ENCODE peak calls at places on chromosomes 13 and 19, in ten cellular contexts. One of them, this sample, is unnamed.

GRCh38 chr19:2552859-2553258 is 76.9 kb downstream of the GADD45B start:
- DNase-seq in neural progenitor cell: no peak
- DNase-seq in GM23248: peak; percentile 39
- DNase-seq in keratinocyte: no peak
- DNase-seq in HCT116: no peak
- DNase-seq in Karpas-422: peak; percentile 81
- DNase-seq in fibroblast of lung: no peak
- DNase-seq in H9: no peak
- DNase-seq in PC-3: peak; percentile 61
- DNase-seq in GM12878: peak; percentile 86
- DNase-seq in this sample: peak; percentile 95

GRCh38 chr13:28056970-28057712 is 43.2 kb downstream of the FLT3 start:
- DNase-seq in GM12878: no peak
- DNase-seq in neural progenitor cell: no peak
- DNase-seq in fibroblast of lung: no peak
- DNase-seq in HCT116: no peak
- DNase-seq in H9: no peak
- DNase-seq in Karpas-422: no peak
- DNase-seq in PC-3: no peak
- DNase-seq in GM23248: no peak
- DNase-seq in keratinocyte: no peak
- DNase-seq in this sample: no peak

GRCh38 chr19:18588611-18589379 is at the start of gene REX1BD:
- DNase-seq in GM23248: peak; percentile 87
- DNase-seq in Karpas-422: peak; percentile 97
- DNase-seq in PC-3: peak; percentile 75
- DNase-seq in keratinocyte: no peak
- DNase-seq in GM12878: peak; percentile 54
- DNase-seq in neural progenitor cell: peak; percentile 92
- DNase-seq in H9: peak; percentile 90
- DNase-seq in fibroblast of lung: peak; percentile 71
- DNase-seq in HCT116: no peak
- DNase-seq in this sample: peak; percentile 88

GRCh38 chr19:7426986-7427385 is 61.8 kb downstream of the PEX11G start:
- DNase-seq in PC-3: no peak
- DNase-seq in fibroblast of lung: no peak
- DNase-seq in HCT116: no peak
- DNase-seq in H9: no peak
- DNase-seq in neural progenitor cell: no peak
- DNase-seq in Karpas-422: no peak
- DNase-seq in keratinocyte: no peak
- DNase-seq in GM23248: no peak
- DNase-seq in GM12878: no peak
- DNase-seq in this sample: no peak

GRCh38 chr13:114081761-114082681 is 50.4 kb downstream of the RASA3 start:
- DNase-seq in PC-3: no peak
- DNase-seq in keratinocyte: no peak
- DNase-seq in fibroblast of lung: no peak
- DNase-seq in neural progenitor cell: peak; percentile 60
- DNase-seq in GM23248: no peak
- DNase-seq in HCT116: no peak
- DNase-seq in H9: no peak
- DNase-seq in Karpas-422: no peak
- DNase-seq in GM12878: no peak
- DNase-seq in this sample: no peak

GRCh38 chr19:33193864-33194362 is at the start of gene LRP3:
- DNase-seq in keratinocyte: no peak
- DNase-seq in fibroblast of lung: peak; percentile 22
- DNase-seq in neural progenitor cell: peak; percentile 84
- DNase-seq in Karpas-422: no peak
- DNase-seq in GM23248: peak; percentile 54
- DNase-seq in HCT116: no peak
- DNase-seq in GM12878: no peak
- DNase-seq in PC-3: peak; percentile 12
- DNase-seq in H9: no peak
- DNase-seq in this sample: no peak

GRCh38 chr13:40235160-40235796 is 431.2 kb downstream of the FOXO1 start:
- DNase-seq in GM23248: peak; percentile 59
- DNase-seq in fibroblast of lung: peak; percentile 45
- DNase-seq in HCT116: no peak
- DNase-seq in GM12878: no peak
- DNase-seq in H9: no peak
- DNase-seq in keratinocyte: no peak
- DNase-seq in neural progenitor cell: no peak
- DNase-seq in PC-3: peak; percentile 68
- DNase-seq in Karpas-422: no peak
- DNase-seq in this sample: no peak

GRCh38 chr19:35901055-35901644 is 810 bp upstream of the NFKBID start:
- DNase-seq in H9: no peak
- DNase-seq in neural progenitor cell: no peak
- DNase-seq in GM12878: no peak
- DNase-seq in keratinocyte: no peak
- DNase-seq in Karpas-422: no peak
- DNase-seq in PC-3: peak; percentile 27
- DNase-seq in fibroblast of lung: no peak
- DNase-seq in HCT116: no peak
- DNase-seq in GM23248: peak; percentile 88
- DNase-seq in this sample: no peak

GRCh38 chr19:2478324-2478755 is 2.4 kb downstream of the GADD45B start:
- DNase-seq in GM23248: peak; percentile 87
- DNase-seq in GM12878: no peak
- DNase-seq in Karpas-422: peak; percentile 79
- DNase-seq in keratinocyte: no peak
- DNase-seq in fibroblast of lung: peak; percentile 84
- DNase-seq in PC-3: peak; percentile 53
- DNase-seq in H9: no peak
- DNase-seq in neural progenitor cell: peak; percentile 76
- DNase-seq in HCT116: no peak
- DNase-seq in this sample: peak; percentile 66

GRCh38 chr19:23305555-23305954 is 55.4 kb upstream of the ZNF724 start:
- DNase-seq in keratinocyte: no peak
- DNase-seq in fibroblast of lung: no peak
- DNase-seq in GM23248: no peak
- DNase-seq in Karpas-422: peak; percentile 58
- DNase-seq in neural progenitor cell: no peak
- DNase-seq in HCT116: no peak
- DNase-seq in GM12878: no peak
- DNase-seq in PC-3: no peak
- DNase-seq in H9: no peak
- DNase-seq in this sample: no peak

GRCh38 chr13:33279414-33279813 is 6.1 kb downstream of the STARD13 start:
- DNase-seq in GM23248: peak; percentile 37
- DNase-seq in Karpas-422: no peak
- DNase-seq in neural progenitor cell: no peak
- DNase-seq in PC-3: peak; percentile 70
- DNase-seq in GM12878: no peak
- DNase-seq in HCT116: no peak
- DNase-seq in H9: no peak
- DNase-seq in fibroblast of lung: no peak
- DNase-seq in keratinocyte: no peak
- DNase-seq in this sample: no peak

GRCh38 chr19:13986348-13986904 is 19.7 kb downstream of the RFX1 start:
- DNase-seq in GM23248: peak; percentile 90
- DNase-seq in GM12878: peak; percentile 93
- DNase-seq in Karpas-422: peak; percentile 98
- DNase-seq in fibroblast of lung: peak; percentile 55
- DNase-seq in H9: peak; percentile 93
- DNase-seq in keratinocyte: no peak
- DNase-seq in neural progenitor cell: peak; percentile 55
- DNase-seq in HCT116: no peak
- DNase-seq in PC-3: no peak
- DNase-seq in this sample: peak; percentile 95
- H3K27ac ChIP-seq in GM23248: peak overlapping the region; percentile 29
- H3K27ac ChIP-seq in GM12878: peak overlapping the region; percentile 94
- H3K27ac ChIP-seq in Karpas-422: peak overlapping the region; percentile 96
- H3K27ac ChIP-seq in fibroblast of lung: peak overlapping the region; percentile 0
- H3K27ac ChIP-seq in H9: peak overlapping the region; percentile 22
- H3K27ac ChIP-seq in keratinocyte: no peak overlapping the region
- H3K27ac ChIP-seq in neural progenitor cell: no peak overlapping the region
- H3K27ac ChIP-seq in HCT116: no peak overlapping the region
- H3K27ac ChIP-seq in PC-3: no peak overlapping the region
- H3K27ac ChIP-seq in this sample: peak overlapping the region; percentile 90

GRCh38 chr19:5719274-5719960 is 529 bp downstream of the LONP1 start:
- DNase-seq in GM23248: peak; percentile 74
- DNase-seq in fibroblast of lung: no peak
- DNase-seq in PC-3: no peak
- DNase-seq in GM12878: no peak
- DNase-seq in H9: no peak
- DNase-seq in keratinocyte: no peak
- DNase-seq in Karpas-422: peak; percentile 71
- DNase-seq in HCT116: no peak
- DNase-seq in neural progenitor cell: peak; percentile 40
- DNase-seq in this sample: peak; percentile 35
- H4K20me1 ChIP-seq in GM23248: peaks cover 4% of the 10 kb centered on the region
- H4K20me1 ChIP-seq in fibroblast of lung: no peaks in the 10 kb centered on the region
- H4K20me1 ChIP-seq in PC-3: peaks cover 25% of the 10 kb centered on the region
- H4K20me1 ChIP-seq in GM12878: peaks cover 3% of the 10 kb centered on the region
- H4K20me1 ChIP-seq in H9: no peaks in the 10 kb centered on the region
- H4K20me1 ChIP-seq in keratinocyte: peaks cover 10% of the 10 kb centered on the region
- H4K20me1 ChIP-seq in Karpas-422: peaks cover 13% of the 10 kb centered on the region
- H4K20me1 ChIP-seq in HCT116: peaks cover 3% of the 10 kb centered on the region
- H4K20me1 ChIP-seq in neural progenitor cell: peaks cover 41% of the 10 kb centered on the region
- H4K20me1 ChIP-seq in this sample: peaks cover 5% of the 10 kb centered on the region

DNA sequence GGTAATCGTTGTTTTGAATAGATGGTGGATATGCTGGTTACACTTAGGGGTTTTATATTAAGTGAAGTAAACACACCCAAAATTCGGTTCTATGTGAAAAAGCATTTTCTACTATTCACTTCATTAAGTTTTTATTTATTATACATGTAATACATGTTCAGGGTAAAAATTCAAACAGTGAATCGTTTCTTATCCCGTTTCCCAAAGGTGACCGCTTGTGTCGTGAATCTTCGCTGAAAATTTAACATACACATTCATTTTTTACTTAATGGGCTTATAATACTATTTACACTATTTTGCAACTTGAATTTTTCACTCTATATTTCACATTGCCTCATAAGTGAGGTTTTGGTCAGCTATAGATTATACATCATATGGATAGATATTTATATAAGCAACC is 24.5 kb downstream of the IPO5 start:
- DNase-seq in Karpas-422: no peak
- DNase-seq in neural progenitor cell: no peak
- DNase-seq in fibroblast of lung: no peak
- DNase-seq in keratinocyte: no peak
- DNase-seq in GM12878: no peak
- DNase-seq in PC-3: no peak
- DNase-seq in GM23248: peak; percentile 4
- DNase-seq in H9: no peak
- DNase-seq in HCT116: no peak
- DNase-seq in this sample: no peak
- H3K9ac ChIP-seq in Karpas-422: peak overlapping the region; percentile 78
- H3K9ac ChIP-seq in neural progenitor cell: peak overlapping the region; percentile 87
- H3K9ac ChIP-seq in fibroblast of lung: no peak overlapping the region
- H3K9ac ChIP-seq in keratinocyte: peak overlapping the region; percentile 86
- H3K9ac ChIP-seq in GM12878: peak overlapping the region; percentile 82
- H3K9ac ChIP-seq in PC-3: peak overlapping the region; percentile 96
- H3K9ac ChIP-seq in GM23248: peak overlapping the region; percentile 90
- H3K9ac ChIP-seq in H9: peak overlapping the region; percentile 99
- H3K9ac ChIP-seq in HCT116: peak overlapping the region; percentile 84
- H3K9ac ChIP-seq in this sample: peak overlapping the region; percentile 88

DNA sequence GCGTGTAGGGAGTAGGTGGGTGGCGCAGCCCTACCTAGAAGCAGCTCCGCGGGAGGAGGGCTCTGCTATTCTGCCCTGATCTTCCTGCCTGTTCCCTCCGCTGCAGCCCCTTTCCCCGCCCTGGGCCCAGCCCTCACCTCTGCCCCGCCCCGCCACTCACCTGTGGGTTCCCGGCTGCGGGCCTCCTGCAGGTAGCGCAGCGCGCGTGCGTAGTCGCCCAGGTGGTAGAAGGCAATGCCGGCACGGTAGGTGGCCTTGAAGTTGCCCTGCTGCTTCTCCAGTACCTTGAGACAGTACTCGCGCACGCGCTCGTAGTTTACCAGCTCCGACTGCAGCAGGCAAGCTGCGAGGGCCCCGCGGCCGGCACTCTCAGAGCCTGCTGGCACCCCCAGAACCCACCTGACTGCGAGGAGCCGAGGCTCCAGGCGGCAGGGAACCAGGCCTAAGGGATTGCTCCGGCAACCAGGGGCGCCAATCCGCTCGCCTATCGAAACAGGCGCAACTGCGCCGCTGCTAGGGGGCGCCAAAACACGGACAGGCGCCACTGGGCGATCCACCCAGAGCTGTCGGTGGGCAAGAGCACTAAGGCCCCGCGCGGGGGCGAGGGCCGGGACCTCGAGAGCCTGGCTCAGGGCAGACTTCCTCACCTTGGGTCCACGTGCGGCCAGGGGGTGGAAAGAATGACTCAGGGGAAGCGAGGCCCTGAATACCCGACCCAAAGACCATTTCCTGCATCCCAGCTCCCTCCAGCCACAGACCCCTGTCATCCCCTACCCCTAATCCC is 965 bp downstream of the TTC9B start:
- DNase-seq in keratinocyte: no peak
- DNase-seq in GM12878: no peak
- DNase-seq in GM23248: peak; percentile 21
- DNase-seq in neural progenitor cell: peak; percentile 41
- DNase-seq in PC-3: peak; percentile 68
- DNase-seq in HCT116: peak; percentile 69
- DNase-seq in fibroblast of lung: no peak
- DNase-seq in H9: peak; percentile 87
- DNase-seq in Karpas-422: no peak
- DNase-seq in this sample: no peak
- H3K27ac ChIP-seq in keratinocyte: no peak overlapping the region
- H3K27ac ChIP-seq in GM12878: no peak overlapping the region
- H3K27ac ChIP-seq in GM23248: no peak overlapping the region
- H3K27ac ChIP-seq in neural progenitor cell: no peak overlapping the region
- H3K27ac ChIP-seq in PC-3: peak overlapping the region; percentile 23
- H3K27ac ChIP-seq in HCT116: peak overlapping the region; percentile 87
- H3K27ac ChIP-seq in fibroblast of lung: no peak overlapping the region
- H3K27ac ChIP-seq in H9: no peak overlapping the region
- H3K27ac ChIP-seq in Karpas-422: no peak overlapping the region
- H3K27ac ChIP-seq in this sample: no peak overlapping the region